ENCODE peak calls at places on chromosomes 2 and 18, in five cellular contexts. C, U, K, F and G are unnamed samples.
A peak's percentile ranks its signal among the peaks of the same experiment; 100 is the strongest.

GRCh38 chr2:239181601-239182471 is 219.0 kb downstream of the HDAC4 start:
- DNase-seq in K (no peak), U (no peak), F (peak; percentile 71), C (no peak), G (no peak)

GRCh38 chr2:202378661-202379338 is 2.7 kb downstream of the BMPR2 start:
- DNase-seq in K (no peak), U (no peak), C (no peak), F (no peak), G (no peak)

GRCh38 chr2:217797170-217797569 is 205.6 kb downstream of the TNS1 start:
- DNase-seq in C (no peak), U (no peak), F (no peak), K (no peak), G (no peak)

GRCh38 chr18:46320928-46321855 is 217.0 kb downstream of the HAUS1 start:
- DNase-seq in K (no peak), C (no peak), F (no peak), U (no peak), G (no peak)

GRCh38 chr2:68710336-68710735 is 24.3 kb upstream of the ARHGAP25 start:
- DNase-seq in F (no peak), K (no peak), U (no peak), C (no peak), G (no peak)

GRCh38 chr2:240467659-240468299 is 32.3 kb downstream of the GPC1 start:
- DNase-seq in K (no peak), C (peak; percentile 52), U (no peak), F (no peak), G (no peak)

GRCh38 chr2:167127135-167127534 is 238.9 kb downstream of the XIRP2 start:
- DNase-seq in U (no peak), K (no peak), C (no peak), F (peak; percentile 33), G (no peak)

GRCh38 chr18:37305084-37305483 is 260.5 kb downstream of the CELF4 start:
- DNase-seq in F (no peak), K (no peak), C (no peak), U (no peak), G (no peak)

GRCh38 chr2:1854747-1855146 is 110.4 kb upstream of the PXDN start:
- DNase-seq in K (peak; percentile 62), C (peak; percentile 75), F (no peak), U (no peak), G (no peak)

DNA sequence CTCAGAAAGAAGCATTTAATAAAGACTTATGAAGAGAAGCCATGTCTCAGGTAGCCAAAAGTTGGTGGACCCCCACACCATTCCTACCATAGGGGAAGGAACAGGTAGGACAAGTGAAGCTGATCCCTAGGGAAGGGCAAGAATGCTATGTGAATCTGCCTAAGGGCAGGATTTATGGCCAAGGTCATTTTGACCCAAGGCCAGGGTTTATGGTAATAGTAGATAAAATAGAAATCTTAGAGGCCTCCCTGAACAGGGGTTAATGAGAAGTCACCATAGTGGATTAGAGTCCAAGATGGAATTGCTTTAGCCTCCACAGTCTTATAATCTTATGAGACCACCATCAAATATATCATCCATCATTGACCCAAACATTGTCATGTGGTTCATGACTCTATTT is 26.0 kb upstream of the UBE2F start:
- DNase-seq in U (no peak), F (no peak), K (no peak), C (no peak), G (no peak)
- TF ChIP-seq SP1 in U (no peak), F (no peak), K (no peak), C (no peak), G (no peak)

DNA sequence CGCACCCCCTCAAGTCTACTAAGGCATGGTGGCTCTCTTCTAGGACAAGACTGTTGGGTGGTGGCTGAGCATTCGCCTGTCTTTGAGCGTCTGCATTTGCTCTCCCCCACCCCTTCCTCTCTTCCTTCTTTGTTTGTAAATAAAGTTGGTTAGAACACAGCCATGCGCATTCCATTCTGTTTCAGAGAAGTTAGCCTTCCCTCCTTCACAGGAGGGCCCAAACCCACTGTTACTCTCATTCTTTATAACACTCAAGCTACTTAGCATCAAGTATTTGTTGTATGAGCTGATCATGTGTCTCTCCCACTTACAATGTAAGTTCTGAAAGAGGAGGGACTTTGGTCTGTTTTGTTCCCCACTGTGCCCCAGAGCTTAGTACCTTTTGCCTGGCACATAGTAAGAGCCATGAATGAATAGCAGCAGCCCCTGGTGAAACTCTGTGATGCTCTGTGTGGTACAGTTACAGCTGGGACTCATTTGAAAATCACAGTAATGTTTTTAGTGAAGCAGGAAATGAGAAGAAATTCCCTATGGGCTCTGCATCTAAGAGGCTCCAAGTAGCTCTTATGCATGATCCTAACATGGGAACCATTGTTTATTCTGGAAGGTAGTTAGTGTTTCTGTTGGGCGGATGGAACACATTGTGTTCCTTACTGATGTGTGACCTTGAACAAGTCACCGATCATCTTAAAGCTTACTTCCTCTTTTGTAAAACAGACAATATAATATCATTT is 7.7 kb downstream of the MGAT5 start:
- DNase-seq in F (no peak), U (no peak), K (no peak), C (no peak), G (no peak)
- H3K27me3 ChIP-seq in F (no peaks in the 10 kb centered on the region), U (no peaks in the 10 kb centered on the region), K (no peaks in the 10 kb centered on the region), C (no peaks in the 10 kb centered on the region), G (no peaks in the 10 kb centered on the region)

GRCh38 chr18:36157441-36157840 is 27.7 kb downstream of the ELP2 start:
- DNase-seq in K (no peak), U (no peak), C (no peak), F (no peak), G (no peak)
- TF ChIP-seq SP1 in K (no peak), U (no peak), C (no peak), F (no peak), G (no peak)

DNA sequence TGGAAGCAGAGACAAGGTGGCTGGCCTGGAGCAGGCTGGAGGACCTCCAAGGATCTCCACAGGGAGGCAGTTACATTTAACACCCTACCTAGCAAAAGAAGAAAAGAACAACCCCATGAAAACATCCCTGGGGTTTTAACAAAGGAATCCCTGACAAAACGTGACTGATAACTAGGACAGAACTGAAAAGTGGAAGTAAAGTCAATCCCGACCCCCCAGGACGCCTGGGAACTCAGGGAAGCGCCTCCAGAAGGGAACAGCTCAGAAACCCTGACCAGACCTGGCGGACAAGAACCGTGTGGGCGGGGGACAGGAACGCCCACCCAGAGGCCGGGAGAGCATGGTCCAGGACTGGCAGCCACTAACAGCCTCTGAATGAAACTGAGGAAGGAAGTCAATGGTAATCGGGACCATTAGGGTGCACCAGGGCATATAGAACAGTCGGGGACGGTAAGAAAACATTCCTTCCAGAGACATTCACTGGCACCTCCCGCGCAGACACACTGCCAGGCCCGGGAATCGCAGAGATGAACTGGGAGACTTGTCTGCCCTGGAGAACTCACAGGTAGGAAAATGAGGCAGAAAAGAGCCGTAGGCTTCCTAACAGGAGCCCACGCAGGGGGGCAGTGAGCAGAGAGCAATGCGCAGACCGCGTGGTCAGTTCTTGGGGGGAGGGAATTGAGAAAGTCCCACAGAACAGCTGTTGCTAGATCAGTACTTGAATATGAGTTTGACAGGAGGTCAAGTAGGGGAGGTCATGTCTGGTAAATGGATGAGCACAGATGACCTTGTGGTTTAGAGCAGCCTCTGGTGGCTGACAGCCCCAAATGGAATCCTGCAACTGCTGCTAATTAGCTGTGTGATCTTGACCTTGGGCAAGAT is 1.3 kb upstream of the TBC1D8 start:
- DNase-seq in U (peak; percentile 44), C (peak; percentile 76), F (peak; percentile 85), K (peak; percentile 37), G (peak; percentile 40)
- H3K27me3 ChIP-seq in U (no peaks in the 10 kb centered on the region), C (no peaks in the 10 kb centered on the region), F (no peaks in the 10 kb centered on the region), K (peaks cover 61% of the 10 kb centered on the region), G (no peaks in the 10 kb centered on the region)